ENCODE peak calls at places on chromosomes 11 and 22, in four cellular contexts. T, P, V and G are unnamed samples.

GRCh38 chr11:44241851-44242250 is 68.1 kb downstream of the ALX4 start:
- DNase-seq in T (no peak), P (no peak), V (peak), G (no peak)

GRCh38 chr11:125079151-125079877 is 16.2 kb downstream of the SLC37A2 start:
- DNase-seq in T (no peak), P (no peak), V (no peak), G (no peak)

GRCh38 chr22:50014655-50015401 is 2.3 kb upstream of the IL17REL start:
- DNase-seq in T (no peak), P (no peak), V (peak), G (no peak)

GRCh38 chr11:9861860-9862725 is 198.2 kb downstream of the SWAP70 start:
- DNase-seq in T (peak), P (peak), V (peak), G (peak)

GRCh38 chr22:35393116-35394010 is 6.6 kb upstream of the MCM5 start:
- DNase-seq in T (no peak), P (no peak), V (no peak), G (no peak)

GRCh38 chr11:36748856-36749255 is 150.8 kb upstream of the RAG2 start:
- DNase-seq in T (no peak), P (no peak), V (no peak), G (no peak)

GRCh38 chr22:29231971-29232959 is 26.6 kb downstream of the EMID1 start:
- DNase-seq in T (no peak), P (no peak), V (peak), G (no peak)

GRCh38 chr11:77249427-77249826 is 52.1 kb downstream of the GDPD4 start:
- DNase-seq in T (no peak), P (no peak), V (no peak), G (no peak)

GRCh38 chr11:45646275-45646970 is 19.0 kb downstream of the CHST1 start:
- DNase-seq in T (peak), P (peak), V (no peak), G (no peak)

GRCh38 chr11:31974737-31975136 is 116.1 kb upstream of the RCN1 start:
- DNase-seq in T (no peak), P (no peak), V (no peak), G (peak)

GRCh38 chr11:78730267-78730824 is 155.7 kb upstream of the NARS2 start:
- DNase-seq in T (no peak), P (no peak), V (no peak), G (no peak)

GRCh38 chr22:50068096-50068495 is 10.0 kb upstream of the TTLL8 start:
- DNase-seq in T (no peak), P (no peak), V (no peak), G (no peak)

GRCh38 chr22:31969789-31970489 is 25.6 kb downstream of the YWHAH start:
- DNase-seq in T (peak), P (peak), V (peak), G (no peak)

GRCh38 chr11:95524328-95525036 is 265.1 kb downstream of the FAM76B start:
- DNase-seq in T (no peak), P (no peak), V (no peak), G (no peak)

GRCh38 chr11:2517016-2517385 is 72.2 kb downstream of the KCNQ1 start:
- DNase-seq in T (no peak), P (no peak), V (peak), G (no peak)

GRCh38 chr11:92954003-92954402 is 15.4 kb upstream of the MTNR1B start:
- DNase-seq in T (no peak), P (no peak), V (no peak), G (no peak)

GRCh38 chr11:2118674-2119073 is 20.5 kb downstream of the IGF2 start:
- DNase-seq in T (no peak), P (no peak), V (no peak), G (no peak)

GRCh38 chr11:91243065-91243464 is 981.6 kb upstream of the FAT3 start:
- DNase-seq in T (no peak), P (no peak), V (no peak), G (no peak)

GRCh38 chr11:104487035-104487775 is 323.3 kb upstream of the PDGFD start:
- DNase-seq in T (no peak), P (no peak), V (no peak), G (no peak)

GRCh38 chr11:117538731-117539130 is 211.1 kb downstream of the CEP164 start:
- DNase-seq in T (no peak), P (no peak), V (peak), G (peak)

GRCh38 chr11:18705651-18706281 is 7.2 kb downstream of the TMEM86A start:
- DNase-seq in T (no peak), P (no peak), V (peak), G (no peak)

GRCh38 chr11:128929468-128929867 is 13.2 kb downstream of the TP53AIP1 start:
- DNase-seq in T (no peak), P (no peak), V (no peak), G (no peak)

GRCh38 chr11:47186937-47187681 is 875 bp upstream of the PACSIN3 start:
- DNase-seq in T (no peak), P (peak), V (peak), G (no peak)

GRCh38 chr11:60985991-60986915 is 14.8 kb downstream of the CD6 start:
- DNase-seq in T (peak), P (no peak), V (no peak), G (no peak)

GRCh38 chr11:27700351-27701261 is at the start of gene BDNF:
- DNase-seq in T (no peak), P (no peak), V (no peak), G (no peak)

GRCh38 chr11:126628790-126629621 is 273.5 kb downstream of the ST3GAL4 start:
- DNase-seq in T (no peak), P (no peak), V (no peak), G (peak)

GRCh38 chr22:23240639-23241389 is 60.5 kb downstream of the BCR start:
- DNase-seq in T (peak), P (peak), V (no peak), G (no peak)

GRCh38 chr11:110429614-110430266 is at the start of gene FDX1:
- DNase-seq in T (peak), P (peak), V (peak), G (no peak)

DNA sequence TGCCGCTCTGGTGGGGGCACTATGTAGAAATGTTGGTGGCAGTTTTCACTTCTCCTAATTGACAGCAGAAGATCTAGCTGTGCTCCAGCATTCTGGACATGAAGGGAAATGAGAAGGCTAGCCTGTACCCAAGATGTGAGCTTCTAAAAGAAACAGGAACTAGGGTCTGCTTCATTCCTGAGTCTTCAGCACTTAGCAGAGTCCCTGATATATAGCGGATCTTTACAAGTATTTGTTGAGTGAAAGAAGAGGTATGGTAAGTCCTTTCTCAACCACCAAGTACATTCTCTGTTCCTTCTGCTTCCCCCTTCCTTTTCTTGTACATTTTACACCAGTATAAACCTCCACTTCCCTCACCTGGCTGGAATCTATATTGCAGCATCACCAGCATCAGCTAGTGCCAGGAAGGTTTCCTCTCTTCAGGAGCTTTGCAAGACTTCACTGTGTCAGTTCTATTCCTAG is 408.3 kb upstream of the CADM1 start:
- DNase-seq in T (peak), P (no peak), V (no peak), G (no peak)
- TF ChIP-seq CTCF in T (peak), P (no peak), V (no peak), G (peak)

DNA sequence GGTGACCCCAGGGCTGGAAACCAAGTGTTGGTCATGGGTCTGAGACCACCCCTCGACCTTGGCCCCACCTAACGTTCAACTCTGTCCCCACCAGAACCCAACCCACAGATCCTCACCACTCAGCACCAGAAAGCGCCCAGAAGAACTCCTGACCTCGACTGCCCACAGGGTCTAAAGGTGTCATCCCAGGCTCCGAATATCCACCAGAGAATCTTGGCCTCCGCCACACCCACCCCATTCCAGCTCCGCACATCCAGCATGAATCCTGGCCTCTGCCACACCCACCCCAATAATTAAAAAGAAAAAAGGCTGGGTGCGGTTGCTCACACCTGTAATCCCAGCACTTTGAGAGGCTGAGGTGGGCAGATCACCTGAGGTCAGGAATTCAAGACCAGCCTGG is 1.3 kb downstream of the CERK start:
- DNase-seq in T (no peak), P (no peak), V (no peak), G (no peak)
- H3K4me3 ChIP-seq in T (peak), P (no peak), V (peak), G (peak)

GRCh38 chr11:119602745-119603373 is 126.1 kb downstream of the NECTIN1 start:
- DNase-seq in T (no peak), P (no peak), V (no peak), G (no peak)
- TF ChIP-seq CTCF in T (no peak), P (peak), V (no peak), G (no peak)

DNA sequence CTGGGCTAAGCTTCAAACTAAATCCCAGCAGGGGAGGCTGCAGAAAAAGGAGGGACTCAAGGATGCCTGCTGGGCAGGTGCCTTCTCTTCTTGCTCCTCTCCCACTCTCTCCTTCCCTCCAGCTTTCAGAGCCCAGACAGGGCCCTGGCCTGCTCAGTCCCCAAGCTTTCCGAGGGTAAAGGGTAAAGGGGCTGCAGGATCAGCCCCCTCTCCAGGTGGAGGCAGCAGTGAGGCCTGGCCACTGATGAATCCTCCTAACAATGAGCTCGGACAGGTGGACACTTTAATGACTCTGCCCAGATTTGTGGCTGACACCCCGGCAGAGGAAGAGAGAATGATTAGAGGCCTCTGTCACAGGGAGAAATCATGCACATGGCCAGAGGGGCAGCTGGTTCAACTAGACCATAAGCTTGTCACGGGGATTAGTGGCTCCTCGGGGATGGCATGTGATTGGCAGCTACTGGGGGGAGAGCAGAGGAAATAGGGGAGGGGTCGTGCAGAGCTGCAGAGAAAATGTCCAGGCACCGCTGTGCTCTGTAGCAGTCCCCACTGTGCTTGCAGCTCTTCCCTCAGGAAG is 587.5 kb upstream of the B3GAT1 start:
- DNase-seq in T (no peak), P (no peak), V (no peak), G (no peak)
- H3K4me3 ChIP-seq in T (no peak), P (no peak), V (no peak), G (no peak)

GRCh38 chr11:40274017-40274416 is 1185.4 kb downstream of the LRRC4C start:
- DNase-seq in T (no peak), P (no peak), V (no peak), G (no peak)

GRCh38 chr11:40276960-40277359 is 1182.5 kb downstream of the LRRC4C start:
- DNase-seq in T (no peak), P (no peak), V (no peak), G (no peak)

GRCh38 chr11:40269865-40270264 is 1189.6 kb downstream of the LRRC4C start:
- DNase-seq in T (no peak), P (no peak), V (no peak), G (no peak)

GRCh38 chr11:40273192-40273732 is 1186.2 kb downstream of the LRRC4C start:
- DNase-seq in T (no peak), P (no peak), V (no peak), G (no peak)

DNA sequence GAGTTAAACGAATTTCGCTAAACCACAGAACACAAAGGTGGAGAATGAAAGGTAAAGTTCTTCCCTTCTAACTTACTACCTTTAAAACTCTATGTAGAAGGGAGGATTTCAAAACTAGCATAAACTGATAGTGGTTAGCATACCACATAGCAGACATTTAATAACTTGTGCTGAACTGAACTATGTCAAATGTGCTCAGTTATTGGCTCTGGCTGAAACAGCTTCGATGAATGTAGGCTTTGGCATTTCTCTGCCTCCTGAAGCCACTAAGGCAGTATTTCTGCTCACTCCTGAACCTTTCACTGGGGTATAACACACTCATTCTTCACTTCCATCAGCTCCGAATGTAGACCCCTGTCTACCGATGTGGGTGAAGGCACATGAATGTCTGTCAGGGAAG is 1188.1 kb downstream of the LRRC4C start:
- DNase-seq in T (no peak), P (no peak), V (no peak), G (no peak)
- TF ChIP-seq CTCF in T (no peak), P (no peak), V (no peak), G (no peak)